ENCODE peak calls at places on chromosomes 1 and 21, in six cellular contexts. One of them, this sample, is unnamed.

GRCh38 chr21:26715878-26716506 is 129.2 kb downstream of the ADAMTS1 start:
- DNase-seq in cardiac muscle cell: peak; percentile 73
- DNase-seq in coronary artery: no peak
- DNase-seq in right cardiac atrium: no peak
- DNase-seq in heart left ventricle: no peak
- DNase-seq in CD4-positive, alpha-beta T cell: no peak
- DNase-seq in this sample: no peak

GRCh38 chr1:46769028-46769740 is 29.7 kb upstream of the CYP4B1 start:
- DNase-seq in heart left ventricle: no peak
- DNase-seq in right cardiac atrium: no peak
- DNase-seq in coronary artery: no peak
- DNase-seq in cardiac muscle cell: no peak
- DNase-seq in CD4-positive, alpha-beta T cell: no peak
- DNase-seq in this sample: no peak

GRCh38 chr1:176987016-176987415 is 177.5 kb downstream of the ASTN1 start:
- DNase-seq in coronary artery: no peak
- DNase-seq in right cardiac atrium: no peak
- DNase-seq in CD4-positive, alpha-beta T cell: no peak
- DNase-seq in heart left ventricle: no peak
- DNase-seq in cardiac muscle cell: no peak
- DNase-seq in this sample: peak; percentile 22

GRCh38 chr1:42312576-42313212 is 22.3 kb downstream of the FOXJ3 start:
- DNase-seq in right cardiac atrium: no peak
- DNase-seq in heart left ventricle: no peak
- DNase-seq in coronary artery: no peak
- DNase-seq in cardiac muscle cell: no peak
- DNase-seq in CD4-positive, alpha-beta T cell: no peak
- DNase-seq in this sample: no peak

GRCh38 chr1:3067301-3067670 is 1.7 kb upstream of the PRDM16 start:
- DNase-seq in CD4-positive, alpha-beta T cell: no peak
- DNase-seq in heart left ventricle: no peak
- DNase-seq in right cardiac atrium: peak; percentile 53
- DNase-seq in coronary artery: no peak
- DNase-seq in cardiac muscle cell: no peak
- DNase-seq in this sample: no peak

GRCh38 chr1:180257461-180257860 is 27.4 kb downstream of the LHX4 start:
- DNase-seq in CD4-positive, alpha-beta T cell: no peak
- DNase-seq in cardiac muscle cell: no peak
- DNase-seq in heart left ventricle: no peak
- DNase-seq in coronary artery: no peak
- DNase-seq in right cardiac atrium: no peak
- DNase-seq in this sample: no peak

GRCh38 chr1:165467706-165468105 is 22.8 kb upstream of the RXRG start:
- DNase-seq in coronary artery: no peak
- DNase-seq in heart left ventricle: no peak
- DNase-seq in right cardiac atrium: peak; percentile 56
- DNase-seq in CD4-positive, alpha-beta T cell: no peak
- DNase-seq in cardiac muscle cell: no peak
- DNase-seq in this sample: no peak

GRCh38 chr1:223831755-223832636 is 13.8 kb downstream of the TP53BP2 start:
- DNase-seq in right cardiac atrium: no peak
- DNase-seq in cardiac muscle cell: no peak
- DNase-seq in coronary artery: no peak
- DNase-seq in CD4-positive, alpha-beta T cell: no peak
- DNase-seq in heart left ventricle: no peak
- DNase-seq in this sample: no peak

GRCh38 chr1:8643542-8644536 is 173.6 kb downstream of the RERE start:
- DNase-seq in right cardiac atrium: no peak
- DNase-seq in CD4-positive, alpha-beta T cell: no peak
- DNase-seq in coronary artery: no peak
- DNase-seq in heart left ventricle: no peak
- DNase-seq in cardiac muscle cell: no peak
- DNase-seq in this sample: no peak

GRCh38 chr1:169511339-169512028 is 25.7 kb upstream of the SLC19A2 start:
- DNase-seq in heart left ventricle: no peak
- DNase-seq in cardiac muscle cell: no peak
- DNase-seq in right cardiac atrium: peak; percentile 21
- DNase-seq in coronary artery: no peak
- DNase-seq in CD4-positive, alpha-beta T cell: no peak
- DNase-seq in this sample: peak; percentile 53

GRCh38 chr1:3082571-3083516 is 13.8 kb downstream of the PRDM16 start:
- DNase-seq in heart left ventricle: no peak
- DNase-seq in coronary artery: no peak
- DNase-seq in CD4-positive, alpha-beta T cell: no peak
- DNase-seq in cardiac muscle cell: no peak
- DNase-seq in right cardiac atrium: no peak
- DNase-seq in this sample: no peak

DNA sequence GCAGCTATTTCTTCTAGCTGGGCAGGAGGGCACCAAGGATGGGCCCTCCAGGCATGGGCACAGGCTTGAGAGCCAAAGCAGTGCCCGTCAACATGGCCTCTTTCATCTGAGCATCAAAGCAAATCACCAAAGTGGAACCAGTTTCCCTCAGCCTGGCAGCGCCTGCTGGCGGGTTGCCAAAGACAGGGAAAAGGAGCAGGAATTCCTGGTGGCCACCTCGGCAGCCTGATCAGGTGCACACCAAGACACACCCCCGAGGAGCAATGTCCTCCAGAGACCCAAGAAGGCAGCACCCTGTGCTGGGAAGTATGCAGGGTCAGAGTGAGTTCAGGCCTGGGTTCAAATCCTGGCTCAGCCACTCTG is 1.2 kb downstream of the MATN1 start:
- DNase-seq in coronary artery: no peak
- DNase-seq in right cardiac atrium: peak; percentile 66
- DNase-seq in CD4-positive, alpha-beta T cell: no peak
- DNase-seq in cardiac muscle cell: no peak
- DNase-seq in heart left ventricle: no peak
- DNase-seq in this sample: no peak
- H3K27ac ChIP-seq in coronary artery: no peak overlapping the region
- H3K27ac ChIP-seq in right cardiac atrium: no peak overlapping the region
- H3K27ac ChIP-seq in CD4-positive, alpha-beta T cell: no peak overlapping the region
- H3K27ac ChIP-seq in cardiac muscle cell: no peak overlapping the region
- H3K27ac ChIP-seq in heart left ventricle: no peak overlapping the region
- H3K27ac ChIP-seq in this sample: no peak overlapping the region

GRCh38 chr1:111989531-111990025 is at the start of gene KCND3:
- DNase-seq in right cardiac atrium: peak; percentile 84
- DNase-seq in heart left ventricle: peak; percentile 67
- DNase-seq in CD4-positive, alpha-beta T cell: no peak
- DNase-seq in coronary artery: no peak
- DNase-seq in cardiac muscle cell: peak; percentile 66
- DNase-seq in this sample: no peak

GRCh38 chr1:111988377-111988742 is 1.1 kb downstream of the KCND3 start:
- DNase-seq in CD4-positive, alpha-beta T cell: no peak
- DNase-seq in coronary artery: no peak
- DNase-seq in cardiac muscle cell: no peak
- DNase-seq in heart left ventricle: no peak
- DNase-seq in right cardiac atrium: no peak
- DNase-seq in this sample: no peak

GRCh38 chr1:111990878-111991760 is 1.7 kb upstream of the KCND3 start:
- DNase-seq in CD4-positive, alpha-beta T cell: no peak
- DNase-seq in heart left ventricle: peak; percentile 76
- DNase-seq in coronary artery: peak; percentile 81
- DNase-seq in right cardiac atrium: peak; percentile 91
- DNase-seq in cardiac muscle cell: peak; percentile 69
- DNase-seq in this sample: peak; percentile 16

GRCh38 chr1:111988743-111989453 is 570 bp downstream of the KCND3 start:
- DNase-seq in heart left ventricle: peak; percentile 68
- DNase-seq in right cardiac atrium: peak; percentile 75
- DNase-seq in coronary artery: no peak
- DNase-seq in cardiac muscle cell: no peak
- DNase-seq in CD4-positive, alpha-beta T cell: no peak
- DNase-seq in this sample: no peak

DNA sequence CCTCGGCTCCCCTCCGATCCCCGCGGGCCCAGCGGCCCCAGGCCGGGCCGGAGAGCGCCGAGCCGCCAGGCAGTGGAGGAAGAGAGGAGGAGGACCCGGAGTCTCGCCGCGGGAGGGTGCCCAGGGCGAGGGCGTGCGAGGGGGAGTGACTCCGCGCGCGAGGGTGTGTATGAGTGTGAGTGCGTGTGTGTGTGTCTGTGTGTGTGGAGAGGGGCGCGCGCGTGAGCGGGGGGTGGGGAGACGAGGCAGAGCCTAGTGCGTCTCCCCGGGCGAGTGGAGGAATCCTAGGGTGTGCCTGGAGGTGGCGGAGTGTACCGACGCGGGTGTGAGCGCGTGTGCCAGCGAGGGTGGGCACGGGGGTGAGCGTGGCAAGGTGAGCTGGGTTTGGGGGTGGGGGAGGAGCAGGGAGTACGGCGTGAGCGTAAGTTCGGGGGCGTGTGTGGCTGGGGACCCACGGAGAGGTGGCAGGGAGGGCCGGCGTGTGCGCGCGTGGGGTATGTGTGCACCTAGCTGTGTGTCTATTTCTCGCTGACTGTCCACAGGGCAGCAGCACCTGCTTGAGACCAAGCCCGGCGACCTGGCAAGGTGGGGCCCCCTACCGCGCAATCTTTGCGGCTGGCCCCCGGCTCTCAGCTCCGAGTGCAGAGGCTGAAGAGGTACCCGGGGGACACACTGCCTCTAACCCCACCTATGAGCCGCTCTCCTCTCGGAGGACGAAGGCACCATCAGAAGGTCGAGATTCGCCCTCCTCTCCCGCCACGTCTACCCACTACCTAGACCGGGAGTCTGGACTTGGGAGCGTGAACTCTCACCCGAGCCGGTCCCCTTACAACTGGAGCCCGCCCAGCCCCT is 784 bp upstream of the KCND3 start:
- DNase-seq in heart left ventricle: peak; percentile 64
- DNase-seq in coronary artery: no peak
- DNase-seq in CD4-positive, alpha-beta T cell: no peak
- DNase-seq in cardiac muscle cell: no peak
- DNase-seq in right cardiac atrium: peak; percentile 79
- DNase-seq in this sample: no peak
- H3K27ac ChIP-seq in heart left ventricle: peak overlapping the region; percentile 75
- H3K27ac ChIP-seq in coronary artery: peak overlapping the region; percentile 42
- H3K27ac ChIP-seq in CD4-positive, alpha-beta T cell: no peak overlapping the region
- H3K27ac ChIP-seq in cardiac muscle cell: no peak overlapping the region
- H3K27ac ChIP-seq in right cardiac atrium: peak overlapping the region; percentile 46
- H3K27ac ChIP-seq in this sample: no peak overlapping the region

GRCh38 chr1:10106241-10106640 is 73.5 kb downstream of the UBE4B start:
- DNase-seq in CD4-positive, alpha-beta T cell: no peak
- DNase-seq in cardiac muscle cell: no peak
- DNase-seq in coronary artery: no peak
- DNase-seq in heart left ventricle: no peak
- DNase-seq in right cardiac atrium: no peak
- DNase-seq in this sample: no peak
- H3K27ac ChIP-seq in CD4-positive, alpha-beta T cell: no peak overlapping the region
- H3K27ac ChIP-seq in cardiac muscle cell: peak overlapping the region; percentile 91
- H3K27ac ChIP-seq in coronary artery: no peak overlapping the region
- H3K27ac ChIP-seq in heart left ventricle: peak overlapping the region; percentile 17
- H3K27ac ChIP-seq in right cardiac atrium: peak overlapping the region; percentile 18
- H3K27ac ChIP-seq in this sample: peak overlapping the region; percentile 42

GRCh38 chr1:228176461-228177182 is 11.0 kb downstream of the IBA57 start:
- DNase-seq in heart left ventricle: peak; percentile 68
- DNase-seq in CD4-positive, alpha-beta T cell: no peak
- DNase-seq in right cardiac atrium: no peak
- DNase-seq in cardiac muscle cell: no peak
- DNase-seq in coronary artery: no peak
- DNase-seq in this sample: no peak
- H3K27ac ChIP-seq in heart left ventricle: peak overlapping the region; percentile 31
- H3K27ac ChIP-seq in CD4-positive, alpha-beta T cell: no peak overlapping the region
- H3K27ac ChIP-seq in right cardiac atrium: no peak overlapping the region
- H3K27ac ChIP-seq in cardiac muscle cell: no peak overlapping the region
- H3K27ac ChIP-seq in coronary artery: no peak overlapping the region
- H3K27ac ChIP-seq in this sample: no peak overlapping the region